ENCODE peak calls at places on chromosomes 3 and 15, in eight cellular contexts. N is NCI-H2171 treated with DMSO at 0.1 percent for 48 hours, Z is HT1080, Q is ELF-1, E is progenitor cell of endocrine pancreas, Y is NAMALWA, O is colonic mucosa, V is HT-29. C is an unnamed sample.

GRCh38 chr3:197308591-197308990 is 10.2 kb upstream of the DLG1 start:
- DNase-seq in N (no peak), Z (peak; percentile 50), Q (no peak), E (no peak), Y (no peak), O (no peak), V (no peak), C (no peak)

GRCh38 chr3:3170998-3171397 is 8.5 kb downstream of the CRBN start:
- DNase-seq in N (peak; percentile 1), Z (peak; percentile 6), Q (no peak), E (no peak), Y (peak; percentile 37), O (no peak), V (no peak), C (no peak)

GRCh38 chr3:109275702-109276293 is 40.5 kb downstream of the DPPA2 start:
- DNase-seq in N (peak; percentile 5), Z (peak; percentile 46), Q (peak; percentile 82), E (peak; percentile 14), Y (peak; percentile 7), O (peak; percentile 31), V (peak; percentile 63), C (peak; percentile 7)

GRCh38 chr15:86892774-86893449 is 813.2 kb downstream of the AGBL1 start:
- DNase-seq in N (peak; percentile 85), Z (peak; percentile 43), Q (no peak), E (no peak), Y (no peak), O (no peak), V (no peak), C (no peak)

GRCh38 chr3:38646630-38647029 is 2.9 kb downstream of the SCN5A start:
- DNase-seq in N (no peak), Z (no peak), Q (no peak), E (no peak), Y (peak; percentile 71), O (no peak), V (peak; percentile 57), C (peak; percentile 14)

GRCh38 chr15:70569718-70570231 is 193.6 kb downstream of the UACA start:
- DNase-seq in N (peak; percentile 61), Z (peak; percentile 18), Q (no peak), E (no peak), Y (no peak), O (no peak), V (peak; percentile 84), C (no peak)

GRCh38 chr3:49378249-49378899 is 20.2 kb upstream of the GPX1 start:
- DNase-seq in N (no peak), Z (peak; percentile 24), Q (no peak), E (no peak), Y (no peak), O (no peak), V (no peak), C (no peak)

GRCh38 chr3:104939196-104939595 is 427.5 kb upstream of the ALCAM start:
- DNase-seq in N (peak; percentile 38), Z (no peak), Q (no peak), E (no peak), Y (peak; percentile 3), O (no peak), V (no peak), C (no peak)

GRCh38 chr3:117696871-117697270 is 987.3 kb downstream of the TUSC7 start:
- DNase-seq in N (no peak), Z (no peak), Q (no peak), E (no peak), Y (no peak), O (no peak), V (no peak), C (no peak)

GRCh38 chr15:60932051-60932915 is 296.8 kb downstream of the RORA start:
- DNase-seq in N (no peak), Z (peak; percentile 96), Q (peak; percentile 6), E (no peak), Y (no peak), O (no peak), V (peak; percentile 95), C (no peak)

GRCh38 chr15:98775498-98776230 is 127.3 kb downstream of the IGF1R start:
- DNase-seq in N (no peak), Z (no peak), Q (no peak), E (no peak), Y (peak; percentile 94), O (no peak), V (no peak), C (no peak)

GRCh38 chr3:189513281-189514151 is 117.7 kb upstream of the TP63 start:
- DNase-seq in N (no peak), Z (no peak), Q (no peak), E (no peak), Y (no peak), O (peak; percentile 64), V (peak; percentile 13), C (no peak)

GRCh38 chr3:170465935-170466334 is 47.3 kb downstream of the CLDN11 start:
- DNase-seq in N (no peak), Z (no peak), Q (no peak), E (no peak), Y (no peak), O (no peak), V (peak; percentile 55), C (no peak)

GRCh38 chr3:88031543-88032148 is 27.2 kb downstream of the CGGBP1 start:
- DNase-seq in N (no peak), Z (peak; percentile 58), Q (no peak), E (no peak), Y (peak; percentile 46), O (no peak), V (no peak), C (no peak)

GRCh38 chr15:77853008-77853328 is 220.3 kb upstream of the LINGO1 start:
- DNase-seq in N (peak; percentile 2), Z (no peak), Q (peak; percentile 66), E (no peak), Y (no peak), O (peak; percentile 58), V (no peak), C (no peak)

GRCh38 chr3:35597490-35597889 is 41.8 kb upstream of the ARPP21 start:
- DNase-seq in N (no peak), Z (no peak), Q (no peak), E (no peak), Y (no peak), O (no peak), V (no peak), C (no peak)

GRCh38 chr3:78765671-78766485 is 1001.9 kb downstream of the ROBO1 start:
- DNase-seq in N (peak; percentile 72), Z (no peak), Q (no peak), E (no peak), Y (no peak), O (no peak), V (no peak), C (peak; percentile 87)

GRCh38 chr3:17954801-17955200 is 212.4 kb upstream of the TBC1D5 start:
- DNase-seq in N (no peak), Z (no peak), Q (peak; percentile 72), E (no peak), Y (no peak), O (no peak), V (no peak), C (no peak)

GRCh38 chr15:85477730-85478129 is 97.3 kb downstream of the AKAP13 start:
- DNase-seq in N (no peak), Z (peak; percentile 63), Q (no peak), E (no peak), Y (no peak), O (no peak), V (no peak), C (no peak)

GRCh38 chr15:79967331-79968182 is 3.4 kb downstream of the BCL2A1 start:
- DNase-seq in N (no peak), Z (no peak), Q (no peak), E (no peak), Y (no peak), O (no peak), V (no peak), C (no peak)

GRCh38 chr3:57616233-57616632 is 19.1 kb upstream of the ARF4 start:
- DNase-seq in N (no peak), Z (no peak), Q (no peak), E (no peak), Y (no peak), O (no peak), V (no peak), C (no peak)

GRCh38 chr15:73856458-73857192 is 16.7 kb upstream of the TBC1D21 start:
- DNase-seq in N (peak; percentile 84), Z (no peak), Q (peak; percentile 56), E (no peak), Y (no peak), O (no peak), V (no peak), C (peak; percentile 16)

GRCh38 chr15:74784854-74785715 is 3.2 kb downstream of the CSK start:
- DNase-seq in N (no peak), Z (no peak), Q (no peak), E (no peak), Y (peak; percentile 61), O (no peak), V (no peak), C (no peak)

GRCh38 chr3:139113231-139113749 is 68.6 kb upstream of the PRR23C start:
- DNase-seq in N (no peak), Z (no peak), Q (no peak), E (no peak), Y (peak; percentile 15), O (no peak), V (peak; percentile 19), C (no peak)

GRCh38 chr15:38707802-38708671 is 143.4 kb upstream of the RASGRP1 start:
- DNase-seq in N (peak; percentile 78), Z (peak; percentile 43), Q (peak; percentile 70), E (peak; percentile 18), Y (peak; percentile 77), O (peak; percentile 55), V (peak; percentile 82), C (no peak)

GRCh38 chr15:70447927-70448698 is 315.2 kb downstream of the UACA start:
- DNase-seq in N (peak; percentile 36), Z (no peak), Q (no peak), E (no peak), Y (no peak), O (peak; percentile 37), V (no peak), C (no peak)

GRCh38 chr3:72488736-72489030 is 359.6 kb downstream of the SHQ1 start:
- DNase-seq in N (no peak), Z (peak; percentile 60), Q (no peak), E (no peak), Y (no peak), O (no peak), V (no peak), C (no peak)